ENCODE peak calls at places on chromosomes 11 and 22, in seven cellular contexts. F is transverse colon, S is prostate gland, Z is SK-N-SH, U is vagina, H is K562, C is breast epithelium. O is an unnamed sample.
A peak's percentile ranks its signal among the peaks of the same experiment; 100 is the strongest.

GRCh38 chr11:20010106-20010860 is 150.0 kb downstream of the DBX1 start:
- DNase-seq in F (no peak), U (no peak), C (no peak), Z (no peak), S (no peak), H (no peak), O (no peak)

GRCh38 chr11:46541593-46542371 is 52.0 kb downstream of the AMBRA1 start:
- DNase-seq in S (peak; percentile 81), H (peak; percentile 76), C (peak; percentile 79), F (peak; percentile 88), U (no peak), Z (no peak), O (peak; percentile 64)

GRCh38 chr11:73585834-73586575 is 11.9 kb downstream of the FAM168A start:
- DNase-seq in S (no peak), H (no peak), C (no peak), U (no peak), Z (no peak), F (no peak), O (no peak)

GRCh38 chr11:47418454-47419259 is 7.6 kb downstream of the PSMC3 start:
- DNase-seq in Z (no peak), S (no peak), C (no peak), U (no peak), F (no peak), H (no peak), O (no peak)

GRCh38 chr11:122796128-122796717 is 42.1 kb upstream of the CRTAM start:
- DNase-seq in C (no peak), F (peak; percentile 54), Z (peak; percentile 43), U (no peak), S (peak; percentile 19), H (peak; percentile 66), O (no peak)

GRCh38 chr11:109970516-109971183 is 122.5 kb upstream of the ZC3H12C start:
- DNase-seq in F (no peak), U (no peak), S (no peak), H (no peak), Z (no peak), C (no peak), O (peak; percentile 24)

GRCh38 chr11:121572581-121573059 is 119.9 kb upstream of the SORL1-AS1 start:
- DNase-seq in Z (peak; percentile 35), U (no peak), C (no peak), H (no peak), F (no peak), S (no peak), O (peak; percentile 44)

GRCh38 chr11:117438371-117439000 is 110.8 kb downstream of the CEP164 start:
- DNase-seq in Z (no peak), F (no peak), C (no peak), U (no peak), S (no peak), H (no peak), O (no peak)

GRCh38 chr11:111357150-111358037 is 21.7 kb downstream of the POU2AF1 start:
- DNase-seq in F (no peak), U (no peak), H (no peak), Z (peak; percentile 39), C (no peak), S (no peak), O (no peak)

GRCh38 chr11:31050061-31050790 is 319.3 kb downstream of the DCDC1 start:
- DNase-seq in S (no peak), F (no peak), H (no peak), C (no peak), Z (no peak), U (no peak), O (no peak)

GRCh38 chr11:33899383-33900037 is 7.6 kb upstream of the LMO2 start:
- DNase-seq in F (peak; percentile 52), H (peak; percentile 57), Z (peak; percentile 15), U (no peak), S (peak; percentile 65), C (peak; percentile 68), O (no peak)

GRCh38 chr22:43883012-43883661 is 8.7 kb downstream of the PNPLA5 start:
- DNase-seq in H (peak; percentile 76), C (peak; percentile 36), Z (peak; percentile 74), U (no peak), F (peak; percentile 36), S (peak; percentile 38), O (peak; percentile 47)

GRCh38 chr11:103359221-103359620 is 250.0 kb downstream of the DYNC2H1 start:
- DNase-seq in Z (no peak), U (no peak), S (no peak), C (no peak), F (no peak), H (no peak), O (no peak)

GRCh38 chr11:11798586-11799438 is 43.0 kb upstream of the USP47 start:
- DNase-seq in U (no peak), F (peak; percentile 88), H (peak; percentile 64), Z (peak; percentile 60), C (peak; percentile 83), S (peak; percentile 62), O (peak; percentile 72)

GRCh38 chr11:126317681-126318641 is 14.1 kb downstream of the DCPS start:
- DNase-seq in Z (peak; percentile 34), S (peak; percentile 31), U (no peak), C (peak; percentile 58), H (no peak), F (peak; percentile 53), O (peak; percentile 68)

GRCh38 chr11:76680517-76681425 is 10.2 kb upstream of the LRRC32 start:
- DNase-seq in S (peak; percentile 36), U (no peak), F (peak; percentile 72), H (peak; percentile 84), C (no peak), Z (peak; percentile 91), O (peak; percentile 68)

GRCh38 chr11:74000770-74001169 is 8.1 kb downstream of the UCP3 start:
- DNase-seq in H (no peak), S (no peak), U (no peak), F (no peak), C (no peak), Z (no peak), O (no peak)

GRCh38 chr11:35321532-35322320 is 97.6 kb downstream of the SLC1A2 start:
- DNase-seq in H (no peak), C (no peak), Z (no peak), U (no peak), S (no peak), F (no peak), O (no peak)

GRCh38 chr11:10208045-10208674 is 85.9 kb downstream of the SBF2 start:
- DNase-seq in Z (peak; percentile 56), S (no peak), C (no peak), U (no peak), H (peak; percentile 35), F (no peak), O (no peak)

GRCh38 chr11:64331569-64332371 is 8.2 kb upstream of the CCDC88B start:
- DNase-seq in C (no peak), S (peak; percentile 58), Z (peak; percentile 65), F (peak; percentile 92), U (no peak), H (peak; percentile 72), O (peak; percentile 96)

GRCh38 chr11:64337538-64338249 is 2.3 kb upstream of the CCDC88B start:
- DNase-seq in S (no peak), F (no peak), C (no peak), U (no peak), Z (no peak), H (no peak), O (no peak)

GRCh38 chr11:64333556-64333955 is 6.4 kb upstream of the CCDC88B start:
- DNase-seq in H (no peak), C (no peak), Z (no peak), S (no peak), U (no peak), F (no peak), O (no peak)

GRCh38 chr11:64330888-64331287 is 9.1 kb upstream of the CCDC88B start:
- DNase-seq in Z (no peak), S (no peak), U (no peak), F (no peak), C (no peak), H (no peak), O (no peak)

GRCh38 chr11:64334764-64335741 is 5.0 kb upstream of the CCDC88B start:
- DNase-seq in H (peak; percentile 94), S (no peak), U (no peak), F (peak; percentile 78), C (no peak), Z (peak; percentile 69), O (peak; percentile 95)
- TF ChIP-seq POLR2AphosphoS5 in H (peak; percentile 99), S (peak; percentile 10), U (peak; percentile 48), F (peak; percentile 27), C (peak; percentile 14), Z (peak; percentile 26), O (peak; percentile 86)

GRCh38 chr11:65434057-65434666 is 11.6 kb downstream of the NEAT1 start:
- DNase-seq in Z (no peak), C (no peak), H (no peak), F (peak; percentile 8), U (no peak), S (peak; percentile 15), O (no peak)
- TF ChIP-seq POLR2AphosphoS5 in Z (peak; percentile 78), C (no peak), H (no peak), F (peak; percentile 77), U (peak; percentile 36), S (peak; percentile 51), O (no peak)

DNA sequence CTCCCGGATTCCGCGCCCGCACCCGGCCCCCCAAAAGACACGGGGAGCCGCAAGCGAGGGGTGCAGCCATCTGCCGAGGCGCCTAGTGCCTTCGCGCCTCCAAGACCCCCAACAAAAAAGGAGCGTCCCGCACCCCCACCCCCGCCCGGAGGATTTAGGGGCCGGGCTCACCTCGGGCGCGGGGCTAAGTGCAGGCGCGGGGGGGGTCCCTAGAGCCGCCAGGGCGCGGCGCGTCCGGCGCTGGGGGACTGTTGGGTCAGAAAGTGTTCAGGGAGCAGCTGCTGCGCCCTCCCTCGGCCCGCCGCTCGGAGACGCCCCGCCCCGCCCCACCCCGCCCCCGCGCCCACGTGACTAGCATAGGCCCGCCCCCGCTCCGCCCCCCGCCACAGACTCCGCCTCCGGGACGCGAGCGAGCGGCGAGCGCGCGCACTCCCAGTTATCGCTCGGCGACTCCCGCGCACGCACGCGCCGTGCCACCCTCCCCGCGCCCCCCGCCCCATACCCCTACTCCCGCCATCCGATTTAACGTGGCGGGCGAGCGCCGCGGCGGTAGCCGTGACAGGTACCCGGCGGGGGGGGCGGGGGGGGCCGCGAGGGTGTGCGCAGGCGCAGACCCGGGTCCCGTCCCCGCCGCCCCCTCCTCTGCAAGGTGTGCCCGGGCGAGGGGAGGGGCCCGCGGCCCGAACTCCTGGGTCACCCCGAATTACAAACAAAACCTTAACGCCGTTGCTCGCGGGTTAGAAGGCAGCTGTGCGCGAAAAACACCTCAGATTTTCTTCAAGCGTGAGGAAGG is 56.2 kb downstream of the KCNJ4 start:
- DNase-seq in S (peak; percentile 81), H (peak; percentile 87), F (peak; percentile 89), Z (peak; percentile 87), C (peak; percentile 86), U (no peak), O (peak; percentile 77)
- TF ChIP-seq POLR2AphosphoS5 in S (peak; percentile 37), H (peak; percentile 28), F (peak; percentile 87), Z (no peak), C (no peak), U (peak; percentile 88), O (no peak)

DNA sequence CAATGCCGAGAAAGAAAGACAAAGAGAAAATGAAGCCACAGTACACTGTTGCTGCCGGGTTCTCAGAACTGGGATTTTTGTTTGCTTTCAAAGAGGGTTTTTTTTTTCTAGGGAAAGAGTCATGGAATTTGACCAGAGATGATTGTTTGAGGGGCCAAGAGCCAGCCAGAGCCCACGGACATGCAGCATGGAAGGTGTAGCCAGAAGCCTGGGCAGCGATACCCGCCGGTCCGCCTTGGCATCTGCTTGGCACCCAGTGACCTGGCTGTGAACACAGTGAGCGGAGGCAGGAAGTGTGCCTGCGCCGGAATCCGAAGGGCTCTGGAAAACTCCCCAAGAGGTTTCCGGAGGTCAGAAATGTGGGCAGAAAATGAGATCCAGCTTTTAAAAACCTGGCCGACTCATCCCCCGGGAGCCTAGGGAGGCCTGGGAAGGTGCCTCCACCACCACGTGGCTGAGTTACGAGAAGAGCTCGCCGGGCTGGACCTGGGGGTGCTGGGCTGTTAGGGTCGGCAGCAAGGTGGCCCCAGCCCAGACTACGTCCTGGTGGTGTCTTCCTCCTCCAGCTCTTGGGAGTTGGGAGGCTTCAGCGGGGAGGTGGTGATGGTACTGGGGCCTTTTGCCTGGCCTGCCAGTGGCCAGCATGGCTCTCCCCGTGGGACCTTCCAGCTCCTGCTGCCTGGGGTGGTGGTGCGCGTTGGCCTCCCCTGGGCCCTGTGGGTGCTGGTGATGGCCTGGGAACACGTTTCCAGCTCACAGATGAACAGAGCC is 61.6 kb upstream of the PPARA start:
- DNase-seq in F (no peak), S (no peak), H (no peak), Z (no peak), C (no peak), U (no peak), O (no peak)
- TF ChIP-seq POLR2AphosphoS5 in F (no peak), S (peak; percentile 28), H (no peak), Z (peak; percentile 38), C (peak; percentile 16), U (no peak), O (no peak)